ENCODE peak calls at places on chromosome 2, in seven cellular contexts. Y is psoas muscle; P is endothelial cell of umbilical vein; V is PC-3; X is activated CD8-positive, alpha-beta T cell treated with anti-CD3 and anti-CD28 coated beads for 36 hours; B is SK-N-SH; Q is AG09319. K is an unnamed sample.

GRCh38 chr2:8086796-8087479 is 594.9 kb upstream of the ID2 start:
- DNase-seq in Y (no peak), V (peak; percentile 92), P (no peak), Q (peak; percentile 71), B (no peak), X (no peak), K (no peak)

GRCh38 chr2:188645982-188646381 is 328.2 kb upstream of the COL3A1 start:
- DNase-seq in X (no peak), V (no peak), Y (no peak), P (no peak), B (no peak), Q (no peak), K (no peak)

GRCh38 chr2:175929850-175930249 is 72.2 kb downstream of the LNPK start:
- DNase-seq in P (no peak), Y (no peak), V (no peak), X (no peak), B (no peak), Q (no peak), K (no peak)

GRCh38 chr2:98157557-98157956 is 70.6 kb downstream of the VWA3B start:
- DNase-seq in V (peak; percentile 30), Q (no peak), Y (no peak), P (no peak), X (no peak), B (no peak), K (no peak)

GRCh38 chr2:109386004-109386695 is 227.6 kb downstream of the SEPTIN10 start:
- DNase-seq in Q (no peak), B (no peak), Y (no peak), X (no peak), P (no peak), V (no peak), K (no peak)

GRCh38 chr2:88239781-88240180 is 69.6 kb downstream of the THNSL2 start:
- DNase-seq in V (no peak), Y (no peak), B (no peak), X (peak; percentile 30), P (no peak), Q (no peak), K (no peak)

GRCh38 chr2:219969508-219969907 is 342.1 kb downstream of the SLC4A3 start:
- DNase-seq in Q (peak; percentile 54), X (no peak), V (peak; percentile 84), Y (no peak), B (no peak), P (no peak), K (no peak)

GRCh38 chr2:5164806-5165525 is 527.2 kb upstream of the SOX11 start:
- DNase-seq in V (peak; percentile 88), P (peak; percentile 37), B (no peak), Q (no peak), X (no peak), Y (no peak), K (no peak)

GRCh38 chr2:195647302-195647701 is 9.7 kb upstream of the SLC39A10 start:
- DNase-seq in P (no peak), V (no peak), Q (no peak), X (no peak), Y (no peak), B (no peak), K (no peak)

GRCh38 chr2:201220102-201220570 is 37.2 kb downstream of the CASP10 start:
- DNase-seq in V (no peak), X (peak; percentile 21), Y (no peak), Q (no peak), B (peak; percentile 27), P (peak; percentile 92), K (no peak)

GRCh38 chr2:164813535-164813934 is 28.1 kb downstream of the COBLL1 start:
- DNase-seq in B (no peak), Q (no peak), Y (no peak), P (no peak), V (no peak), X (no peak), K (no peak)

GRCh38 chr2:149661844-149662243 is 74.3 kb upstream of the MMADHC start:
- DNase-seq in X (no peak), Y (no peak), Q (peak; percentile 11), B (no peak), P (peak; percentile 91), V (peak; percentile 86), K (no peak)

GRCh38 chr2:127108090-127108523 is 1.2 kb upstream of the BIN1 start:
- DNase-seq in B (peak; percentile 15), V (no peak), Q (no peak), Y (no peak), P (no peak), X (no peak), K (peak; percentile 11)

GRCh38 chr2:47512581-47513083 is 109.7 kb downstream of the MSH2 start:
- DNase-seq in Y (no peak), X (no peak), P (peak; percentile 28), Q (no peak), B (peak; percentile 56), V (peak; percentile 82), K (no peak)

GRCh38 chr2:104404546-104404945 is 449.4 kb upstream of the POU3F3 start:
- DNase-seq in X (no peak), P (no peak), Q (no peak), B (no peak), V (no peak), Y (no peak), K (no peak)

GRCh38 chr2:39743170-39743851 is 35.7 kb downstream of the THUMPD2 start:
- DNase-seq in Q (no peak), V (peak; percentile 25), Y (no peak), X (no peak), B (no peak), P (no peak), K (no peak)

GRCh38 chr2:25309402-25309801 is 32.3 kb downstream of the DNMT3A start:
- DNase-seq in P (peak; percentile 57), X (peak; percentile 81), B (peak; percentile 85), V (peak; percentile 52), Q (no peak), Y (peak; percentile 58), K (peak; percentile 75)
- TF ChIP-seq CTCF in P (peak; percentile 64), X (peak; percentile 50), B (peak; percentile 66), V (peak; percentile 66), Q (peak; percentile 31), Y (peak; percentile 35), K (peak; percentile 27)

GRCh38 chr2:105989070-105989469 is 205.0 kb downstream of the UXS1 start:
- DNase-seq in V (no peak), Q (no peak), P (no peak), B (no peak), X (no peak), Y (no peak), K (no peak)

DNA sequence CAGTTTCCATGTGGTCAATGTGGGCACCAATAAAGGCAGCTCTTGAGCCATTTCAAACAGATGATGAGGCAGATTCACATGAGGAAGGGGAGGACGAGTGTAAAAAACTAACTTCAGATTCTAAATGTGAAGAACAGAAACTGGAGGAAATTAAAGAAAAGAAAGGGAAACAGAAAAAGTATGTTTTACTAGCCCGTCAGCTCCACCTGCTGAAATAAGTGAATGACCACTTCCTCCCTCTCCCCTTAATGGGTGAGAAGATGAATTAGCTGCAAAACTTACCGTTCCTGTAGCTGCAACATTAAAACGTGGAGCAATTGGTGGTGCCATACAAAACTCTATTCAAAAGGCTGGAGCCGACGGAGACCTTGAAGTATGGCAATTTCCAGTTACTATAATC is 203.5 kb downstream of the UXS1 start:
- DNase-seq in B (no peak), V (no peak), X (no peak), P (no peak), Q (no peak), Y (no peak), K (no peak)
- TF ChIP-seq CTCF in B (no peak), V (no peak), X (no peak), P (no peak), Q (no peak), Y (no peak), K (no peak)

GRCh38 chr2:138492160-138492559 is 9.4 kb upstream of the SPOPL start:
- DNase-seq in P (no peak), V (no peak), Q (no peak), X (no peak), B (no peak), Y (no peak), K (no peak)

GRCh38 chr2:138491495-138491862 is 10.1 kb upstream of the SPOPL start:
- DNase-seq in X (no peak), Y (no peak), B (no peak), P (no peak), V (no peak), Q (no peak), K (no peak)

GRCh38 chr2:138494265-138494966 is 7.2 kb upstream of the SPOPL start:
- DNase-seq in P (no peak), V (no peak), Y (no peak), Q (no peak), X (no peak), B (no peak), K (no peak)

GRCh38 chr2:138495384-138495783 is 6.2 kb upstream of the SPOPL start:
- DNase-seq in P (no peak), V (no peak), Q (no peak), Y (no peak), B (no peak), X (no peak), K (no peak)

DNA sequence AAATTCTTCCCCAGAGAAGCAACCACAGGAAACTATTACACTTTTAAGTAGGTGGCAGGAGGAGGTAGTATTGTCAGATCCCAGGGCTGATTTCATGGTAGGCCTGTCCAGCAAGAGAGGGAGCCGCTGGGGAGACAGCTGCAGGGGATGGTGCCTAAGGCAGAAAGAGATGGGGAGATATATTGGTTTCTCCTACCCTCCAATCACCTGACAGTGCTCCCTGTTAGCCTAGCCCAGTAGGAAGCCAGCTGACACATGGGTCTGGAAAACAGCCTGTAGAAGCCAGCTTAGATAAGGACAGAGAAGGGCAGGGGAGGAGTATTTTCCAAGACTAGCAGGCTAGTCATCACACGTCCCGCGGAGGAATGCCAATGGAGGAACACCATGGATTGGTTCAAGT is 8.2 kb upstream of the SPOPL start:
- DNase-seq in X (no peak), V (no peak), Q (no peak), P (no peak), B (no peak), Y (no peak), K (no peak)
- TF ChIP-seq CTCF in X (no peak), V (no peak), Q (no peak), P (no peak), B (no peak), Y (no peak), K (no peak)

GRCh38 chr2:236505071-236505470 is 64.6 kb upstream of the ACKR3 start:
- DNase-seq in Y (no peak), Q (no peak), P (no peak), B (no peak), X (no peak), V (no peak), K (no peak)

GRCh38 chr2:236501531-236501930 is 68.1 kb upstream of the ACKR3 start:
- DNase-seq in V (no peak), X (no peak), B (no peak), Y (no peak), Q (no peak), P (no peak), K (no peak)

GRCh38 chr2:236501026-236501425 is 68.6 kb upstream of the ACKR3 start:
- DNase-seq in V (no peak), B (no peak), Q (no peak), P (no peak), X (no peak), Y (no peak), K (no peak)

GRCh38 chr2:236503583-236503982 is 66.0 kb upstream of the ACKR3 start:
- DNase-seq in P (no peak), V (no peak), X (no peak), Y (no peak), Q (no peak), B (no peak), K (no peak)

DNA sequence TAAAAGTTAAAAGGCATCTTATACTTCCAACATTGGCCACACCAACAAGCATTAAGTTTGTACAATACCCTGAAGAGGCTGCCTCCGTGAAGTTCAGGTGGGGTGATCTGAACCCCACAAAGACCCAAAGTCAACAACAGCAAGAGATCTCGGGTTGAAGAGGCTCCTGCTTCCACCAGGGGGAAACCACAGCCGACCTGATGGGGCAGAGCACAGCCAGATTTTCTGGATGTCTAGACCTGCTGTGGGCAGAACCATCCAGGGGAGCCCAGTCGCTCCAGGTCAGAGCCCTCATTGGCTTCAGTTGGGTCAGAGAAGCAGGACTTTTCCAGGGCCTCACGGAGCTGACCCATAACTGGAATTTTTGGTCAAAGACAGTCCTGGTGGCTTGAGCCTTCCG is 66.5 kb upstream of the ACKR3 start:
- DNase-seq in B (peak; percentile 29), V (no peak), Q (no peak), P (no peak), Y (no peak), X (no peak), K (no peak)
- TF ChIP-seq CTCF in B (no peak), V (peak; percentile 37), Q (peak; percentile 13), P (peak; percentile 23), Y (peak; percentile 6), X (no peak), K (no peak)

K was measured in GM20000.